ENCODE peak calls at places on chromosomes 5 and 9, in four cellular contexts. V is IMR-90, Q is K562, O is A549. P is an unnamed sample.

GRCh38 chr9:129624168-129624759 is 1.7 kb upstream of the NTMT1 start:
- DNase-seq in V (peak), Q (peak), O (peak), P (no peak)

GRCh38 chr5:76372320-76373054 is 30.6 kb upstream of the IQGAP2 start:
- DNase-seq in V (peak), Q (peak), O (peak), P (no peak)

GRCh38 chr5:10330511-10331105 is 22.9 kb upstream of the MARCHF6 start:
- DNase-seq in V (no peak), Q (no peak), O (no peak), P (no peak)

GRCh38 chr5:22625451-22625850 is 227.7 kb downstream of the CDH12 start:
- DNase-seq in V (no peak), Q (no peak), O (no peak), P (no peak)

GRCh38 chr9:36191290-36191645 is 547 bp downstream of the CLTA start:
- DNase-seq in V (no peak), Q (no peak), O (no peak), P (no peak)

GRCh38 chr9:21153688-21154608 is 12.3 kb upstream of the IFNW1 start:
- DNase-seq in V (peak), Q (no peak), O (no peak), P (no peak)

GRCh38 chr5:92715946-92716345 is 865.1 kb downstream of the NR2F1-AS1 start:
- DNase-seq in V (no peak), Q (no peak), O (no peak), P (no peak)

GRCh38 chr9:7094052-7094451 is 336.3 kb downstream of the KDM4C start:
- DNase-seq in V (peak), Q (peak), O (no peak), P (no peak)

GRCh38 chr9:34993502-34994428 is 4.2 kb downstream of the DNAJB5 start:
- DNase-seq in V (peak), Q (no peak), O (no peak), P (no peak)

GRCh38 chr5:146451411-146451810 is 4.3 kb downstream of the TCERG1 start:
- DNase-seq in V (no peak), Q (no peak), O (no peak), P (no peak)

GRCh38 chr5:119860463-119860862 is 231.1 kb downstream of the FAM170A start:
- DNase-seq in V (no peak), Q (no peak), O (no peak), P (no peak)

GRCh38 chr9:136016882-136017812 is 56.0 kb upstream of the UBAC1 start:
- DNase-seq in V (no peak), Q (no peak), O (no peak), P (no peak)

GRCh38 chr5:98783051-98783649 is 9.7 kb downstream of the RGMB start:
- DNase-seq in V (no peak), Q (no peak), O (no peak), P (no peak)

GRCh38 chr5:71475788-71476384 is 20.4 kb downstream of the BDP1 start:
- DNase-seq in V (peak), Q (peak), O (peak), P (no peak)

GRCh38 chr5:2191972-2192371 is 309.2 kb upstream of the IRX4 start:
- DNase-seq in V (no peak), Q (no peak), O (no peak), P (no peak)

GRCh38 chr9:94065535-94065961 is 18.7 kb upstream of the PTPDC1 start:
- DNase-seq in V (peak), Q (peak), O (peak), P (peak)

GRCh38 chr9:6680797-6681146 is 35.2 kb upstream of the GLDC start:
- DNase-seq in V (peak), Q (no peak), O (peak), P (no peak)

GRCh38 chr5:149938791-149939358 is 5.7 kb downstream of the PDE6A start:
- DNase-seq in V (peak), Q (no peak), O (peak), P (no peak)

GRCh38 chr5:38193015-38193581 is 65.3 kb upstream of the EGFLAM start:
- DNase-seq in V (peak), Q (peak), O (peak), P (no peak)

GRCh38 chr9:114387678-114388431 is at the start of gene AKNA:
- DNase-seq in V (peak), Q (no peak), O (no peak), P (no peak)

GRCh38 chr9:14343948-14344547 is 30.1 kb upstream of the NFIB start:
- DNase-seq in V (no peak), Q (no peak), O (no peak), P (no peak)

GRCh38 chr5:154653764-154654483 is 101.3 kb upstream of the LARP1 start:
- DNase-seq in V (no peak), Q (peak), O (no peak), P (no peak)

GRCh38 chr9:29212590-29213373 is 1639.5 kb upstream of the C9orf72 start:
- DNase-seq in V (no peak), Q (no peak), O (peak), P (no peak)

GRCh38 chr9:137106662-137107292 is 7.8 kb downstream of the DPP7 start:
- DNase-seq in V (no peak), Q (no peak), O (no peak), P (no peak)

GRCh38 chr5:67493676-67494075 is 297.1 kb upstream of the CD180 start:
- DNase-seq in V (no peak), Q (no peak), O (no peak), P (no peak)

GRCh38 chr9:92295827-92296258 is 2.3 kb upstream of the IARS1 start:
- DNase-seq in V (no peak), Q (peak), O (no peak), P (no peak)

GRCh38 chr9:106069241-106069640 is 374.9 kb downstream of the TMEM38B start:
- DNase-seq in V (no peak), Q (no peak), O (no peak), P (no peak)

GRCh38 chr9:106062252-106062651 is 367.9 kb downstream of the TMEM38B start:
- DNase-seq in V (no peak), Q (no peak), O (no peak), P (no peak)

GRCh38 chr9:106060885-106061284 is 366.5 kb downstream of the TMEM38B start:
- DNase-seq in V (no peak), Q (no peak), O (no peak), P (no peak)

GRCh38 chr9:106066937-106067545 is 372.7 kb downstream of the TMEM38B start:
- DNase-seq in V (no peak), Q (no peak), O (no peak), P (no peak)

DNA sequence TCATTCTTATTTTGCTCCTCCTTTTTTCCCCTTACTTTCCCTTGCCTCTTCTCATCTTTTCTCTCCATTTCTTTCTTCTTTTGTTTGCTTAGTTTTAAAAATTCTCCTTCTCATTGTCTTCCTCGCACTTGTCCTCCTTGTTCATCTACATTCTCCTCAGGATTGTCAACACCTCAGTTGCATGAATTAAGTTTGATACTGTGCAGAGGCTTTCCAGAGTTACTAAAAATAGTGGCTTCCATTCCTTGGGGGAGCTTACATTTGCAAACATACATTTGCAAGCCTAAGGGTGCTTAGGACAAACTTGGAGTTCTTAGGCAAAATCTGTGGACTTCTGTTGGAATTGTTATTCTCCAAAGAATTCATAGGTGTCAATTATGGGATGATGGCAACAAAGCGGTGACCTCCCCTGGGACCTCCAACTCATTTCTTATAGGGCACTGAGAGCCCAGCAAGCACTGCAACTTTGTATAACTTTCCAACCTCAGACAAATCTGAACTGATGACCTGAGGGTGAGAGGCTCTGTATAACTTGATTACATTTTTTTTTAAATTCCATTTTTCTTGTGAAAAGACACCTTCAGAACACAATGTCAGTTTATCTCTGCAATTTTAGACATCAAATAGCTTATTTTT is 371.4 kb downstream of the TMEM38B start:
- DNase-seq in V (no peak), Q (no peak), O (no peak), P (no peak)
- H3K4me3 ChIP-seq in V (no peak), Q (no peak), O (no peak), P (no peak)

DNA sequence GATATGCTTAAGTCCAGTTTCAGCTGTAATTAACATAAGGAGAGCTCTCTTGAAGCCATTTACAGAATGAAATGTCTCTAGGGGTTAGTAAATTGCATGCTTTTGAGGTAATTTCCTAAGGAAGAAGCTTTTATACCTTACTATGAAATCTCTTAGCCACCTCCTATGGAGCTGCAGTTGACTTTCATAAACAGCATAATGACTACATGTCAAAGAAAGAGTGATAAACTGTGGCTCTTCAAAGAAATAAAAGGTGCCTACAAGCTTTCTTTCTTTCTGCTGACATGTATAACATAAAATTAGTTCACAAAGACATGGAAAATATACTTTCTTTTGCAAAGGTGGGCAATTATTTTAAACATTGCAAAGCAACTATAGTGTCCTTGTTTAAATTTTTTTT is 90.8 kb downstream of the TMEM167A start:
- DNase-seq in V (no peak), Q (no peak), O (no peak), P (no peak)
- TF ChIP-seq ELK1 in V (no peak), Q (no peak), O (no peak), P (no peak)

GRCh38 chr9:713046-713445 is 128.5 kb upstream of the DMRT1 start:
- DNase-seq in V (no peak), Q (no peak), O (no peak), P (no peak)
- H3K4me3 ChIP-seq in V (no peak), Q (no peak), O (no peak), P (no peak)

GRCh38 chr5:88838500-88838899 is 44.5 kb downstream of the MEF2C start:
- DNase-seq in V (no peak), Q (no peak), O (no peak), P (no peak)

GRCh38 chr5:88836195-88836838 is 46.7 kb downstream of the MEF2C start:
- DNase-seq in V (peak), Q (peak), O (no peak), P (no peak)

GRCh38 chr5:88839238-88839637 is 43.7 kb downstream of the MEF2C start:
- DNase-seq in V (no peak), Q (no peak), O (no peak), P (no peak)

GRCh38 chr5:88837222-88837621 is 45.8 kb downstream of the MEF2C start:
- DNase-seq in V (no peak), Q (no peak), O (no peak), P (no peak)

GRCh38 chr5:88837817-88838216 is 45.2 kb downstream of the MEF2C start:
- DNase-seq in V (no peak), Q (no peak), O (no peak), P (no peak)
- TF ChIP-seq ELK1 in V (no peak), Q (no peak), O (no peak), P (no peak)

GRCh38 chr5:63155310-63155631 is 576.7 kb downstream of the LRRC70 start:
- DNase-seq in V (no peak), Q (no peak), O (no peak), P (no peak)

GRCh38 chr5:63154480-63155309 is 576.1 kb downstream of the LRRC70 start:
- DNase-seq in V (no peak), Q (no peak), O (no peak), P (no peak)
- H3K4me3 ChIP-seq in V (no peak), Q (no peak), O (no peak), P (no peak)

DNA sequence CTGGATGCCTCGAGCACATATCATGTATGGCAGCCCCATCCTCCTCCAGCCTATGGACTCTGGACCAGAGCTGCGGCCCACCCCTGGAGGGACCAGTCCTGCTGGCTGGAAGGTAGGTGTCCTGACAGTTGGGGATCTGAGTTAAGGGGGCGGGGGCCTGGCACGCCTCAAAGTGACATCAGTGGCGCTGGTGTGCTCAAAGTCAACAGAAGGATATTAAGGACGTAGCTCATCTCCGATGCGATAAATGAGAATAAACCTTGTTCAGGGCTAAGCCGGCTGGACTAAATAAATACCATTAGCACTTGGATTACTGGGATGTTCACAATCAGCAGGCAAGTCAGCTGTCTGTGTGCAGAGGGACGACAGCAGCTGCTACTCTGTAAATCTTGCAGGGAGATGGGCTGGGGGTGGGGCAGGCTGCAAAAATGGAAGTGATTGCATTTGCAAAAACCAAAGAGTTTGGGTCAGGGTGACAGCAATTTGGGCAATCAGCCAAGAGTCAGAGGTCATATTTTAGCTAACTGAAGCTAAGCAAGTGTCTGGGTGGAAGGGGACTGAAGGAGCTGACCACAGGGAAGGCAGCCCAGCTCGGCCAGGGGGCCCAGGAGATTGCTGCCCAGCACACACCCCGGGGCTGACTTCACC is 80.0 kb upstream of the LRRTM2 start:
- DNase-seq in V (peak), Q (no peak), O (no peak), P (no peak)
- TF ChIP-seq ELK1 in V (no peak), Q (no peak), O (no peak), P (no peak)

GRCh38 chr9:124758061-124758460 is 13.1 kb downstream of the NR6A1 start:
- DNase-seq in V (no peak), Q (no peak), O (no peak), P (no peak)
- H3K4me3 ChIP-seq in V (no peak), Q (peak), O (no peak), P (peak)

DNA sequence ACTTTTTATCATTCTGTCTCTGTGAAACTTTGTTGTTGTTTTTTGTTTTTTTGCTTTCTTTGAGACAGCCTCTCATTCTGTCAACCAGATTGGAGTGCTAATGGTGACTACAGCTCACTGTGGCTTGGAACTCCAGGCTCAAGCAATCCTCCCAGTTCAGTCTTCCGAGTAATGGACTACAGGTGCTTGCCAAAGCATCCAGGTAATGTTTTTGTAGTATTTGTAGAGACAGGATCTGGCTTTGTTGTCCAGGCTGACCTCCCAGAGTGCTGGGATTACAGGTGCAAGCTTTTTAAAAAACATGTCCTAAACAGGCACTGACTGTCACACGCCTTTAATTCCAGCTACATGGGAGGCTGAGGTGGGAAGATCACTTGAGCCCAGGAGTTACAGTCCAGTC is 235.1 kb downstream of the MEF2C start:
- DNase-seq in V (no peak), Q (no peak), O (no peak), P (no peak)
- TF ChIP-seq ELK1 in V (no peak), Q (no peak), O (no peak), P (no peak)

P was measured in GM12878.